ENCODE peak calls at places on chromosome 4, in ten cellular contexts. O is stimulated activated CD4-positive, alpha-beta T cell treated with anti-CD3 and anti-CD28 coated beads, Interleukin-4, amount 100 ng/mL, for 48 hours; F is stimulated activated CD8-positive, alpha-beta memory T cell treated with anti-CD3 and anti-CD28 coated beads, Interleukin-7, amount 100 ng/mL, for 24 hours; M is dorsolateral prefrontal cortex; B is nucleus accumbens; Z is EH; J is pancreas; Y is foreskin fibroblast; V is HEK293T; A is H7. K is an unnamed sample.

GRCh38 chr4:52864816-52865215 is 2.7 kb downstream of the RASL11B start:
- DNase-seq in Z (peak; percentile 39), J (no peak), F (no peak), O (no peak), B (no peak), A (no peak), V (no peak), M (no peak), Y (no peak), K (peak; percentile 26)

GRCh38 chr4:130808492-130808891 is 1712.5 kb downstream of the C4orf33 start:
- DNase-seq in Z (no peak), O (no peak), A (no peak), J (no peak), B (no peak), F (no peak), V (no peak), Y (no peak), M (no peak), K (no peak)

GRCh38 chr4:43999669-44000068 is 448.9 kb downstream of the KCTD8 start:
- DNase-seq in M (no peak), A (no peak), Y (no peak), B (no peak), Z (no peak), F (no peak), J (no peak), O (no peak), V (no peak), K (no peak)

GRCh38 chr4:72820107-72820506 is 249.4 kb downstream of the COX18 start:
- DNase-seq in A (no peak), B (no peak), F (no peak), M (no peak), V (no peak), O (no peak), Y (no peak), Z (no peak), J (no peak), K (no peak)

GRCh38 chr4:152032722-152033131 is 271.9 kb upstream of the GATB start:
- DNase-seq in Y (peak; percentile 41), M (no peak), B (no peak), V (no peak), A (no peak), Z (peak; percentile 85), O (no peak), F (no peak), J (no peak), K (no peak)

GRCh38 chr4:7328162-7328912 is 106.4 kb downstream of the PSAPL1 start:
- DNase-seq in J (peak; percentile 30), V (no peak), F (no peak), Z (no peak), O (no peak), M (peak; percentile 25), A (no peak), Y (no peak), B (no peak), K (no peak)

GRCh38 chr4:37628977-37629609 is 57.1 kb downstream of the RELL1 start:
- DNase-seq in A (no peak), V (no peak), J (no peak), B (no peak), F (no peak), O (no peak), Y (peak; percentile 91), Z (peak; percentile 82), M (no peak), K (peak; percentile 17)

GRCh38 chr4:108527729-108528128 is 92.6 kb upstream of the RPL34 start:
- DNase-seq in B (no peak), Y (no peak), F (no peak), Z (no peak), V (no peak), J (no peak), M (no peak), O (no peak), A (no peak), K (no peak)

GRCh38 chr4:94741304-94741703 is 16.5 kb upstream of the BMPR1B start:
- DNase-seq in O (no peak), J (no peak), Z (peak; percentile 16), V (no peak), Y (no peak), A (no peak), F (no peak), M (no peak), B (no peak), K (no peak)

GRCh38 chr4:155675709-155676429 is 9.2 kb downstream of the GUCY1A1 start:
- DNase-seq in A (no peak), J (no peak), M (no peak), Z (peak; percentile 3), O (no peak), B (no peak), Y (peak; percentile 30), V (peak; percentile 38), F (no peak), K (no peak)

GRCh38 chr4:87270144-87270543 is 49.7 kb upstream of the KLHL8 start:
- DNase-seq in O (no peak), B (peak; percentile 4), Z (peak; percentile 46), M (no peak), A (peak; percentile 19), J (no peak), Y (peak; percentile 53), F (no peak), V (peak; percentile 60), K (no peak)

GRCh38 chr4:42410446-42410845 is 13.2 kb downstream of the SHISA3 start:
- DNase-seq in B (no peak), M (no peak), V (no peak), Y (no peak), F (no peak), O (no peak), J (no peak), A (no peak), Z (no peak), K (no peak)

GRCh38 chr4:176198316-176198903 is 3.0 kb upstream of the SPATA4 start:
- DNase-seq in Y (no peak), M (no peak), F (no peak), V (no peak), O (no peak), Z (no peak), J (no peak), B (no peak), A (peak; percentile 8), K (no peak)

GRCh38 chr4:7398104-7398423 is 36.7 kb downstream of the PSAPL1 start:
- DNase-seq in F (no peak), Z (peak; percentile 21), B (no peak), O (no peak), M (peak; percentile 44), V (no peak), Y (no peak), J (peak; percentile 56), A (no peak), K (no peak)